ENCODE peak calls at places on chromosomes 16 and 17, in nine cellular contexts. T is stomach, Q is body of pancreas, R is HCT116, E is lower lobe of right lung, H is fibroblast of the aortic adventitia, Y is cardiac muscle cell, B is AG09309, L is astrocyte. N is an unnamed sample.

GRCh38 chr16:57785924-57786323 is 16.4 kb downstream of the KIFC3 start:
- DNase-seq in Y (no peak), L (no peak), B (no peak), Q (no peak), E (no peak), H (no peak), R (no peak), T (no peak), N (no peak)

GRCh38 chr17:48747445-48748363 is 19.2 kb upstream of the HOXB13 start:
- DNase-seq in Y (no peak), H (no peak), T (no peak), R (no peak), B (no peak), L (no peak), E (no peak), Q (no peak), N (no peak)

GRCh38 chr16:27444470-27444869 is 42.5 kb downstream of the IL21R start:
- DNase-seq in E (peak), T (no peak), Y (no peak), Q (no peak), L (no peak), H (no peak), B (no peak), R (no peak), N (no peak)

GRCh38 chr16:79723583-79724168 is 123.1 kb upstream of the MAF start:
- DNase-seq in E (no peak), Q (peak), R (no peak), H (no peak), B (no peak), Y (no peak), L (no peak), T (peak), N (no peak)

GRCh38 chr17:15931394-15931793 is 13.5 kb upstream of the ADORA2B start:
- DNase-seq in R (no peak), E (no peak), T (no peak), H (no peak), Y (peak), B (no peak), L (no peak), Q (no peak), N (no peak)

GRCh38 chr16:81458149-81458669 is 13.6 kb downstream of the CMIP start:
- DNase-seq in H (no peak), L (no peak), Y (no peak), R (no peak), E (no peak), Q (no peak), T (no peak), B (no peak), N (no peak)

GRCh38 chr16:79176987-79177386 is 423.6 kb downstream of the MAF start:
- DNase-seq in E (no peak), H (no peak), R (no peak), T (no peak), Q (no peak), B (no peak), L (no peak), Y (no peak), N (no peak)

GRCh38 chr16:27828671-27829070 is 234.8 kb downstream of the GSG1L start:
- DNase-seq in H (no peak), E (no peak), T (no peak), R (no peak), Y (no peak), B (no peak), L (no peak), Q (no peak), N (no peak)

GRCh38 chr16:60605176-60605575 is 1431.1 kb downstream of the CDH8 start:
- DNase-seq in Q (no peak), B (no peak), T (no peak), Y (no peak), E (no peak), L (no peak), R (no peak), H (no peak), N (no peak)

GRCh38 chr17:30454635-30455034 is 22.6 kb upstream of the GOSR1 start:
- DNase-seq in Q (no peak), L (no peak), Y (no peak), T (no peak), E (no peak), B (no peak), R (no peak), H (no peak), N (no peak)

DNA sequence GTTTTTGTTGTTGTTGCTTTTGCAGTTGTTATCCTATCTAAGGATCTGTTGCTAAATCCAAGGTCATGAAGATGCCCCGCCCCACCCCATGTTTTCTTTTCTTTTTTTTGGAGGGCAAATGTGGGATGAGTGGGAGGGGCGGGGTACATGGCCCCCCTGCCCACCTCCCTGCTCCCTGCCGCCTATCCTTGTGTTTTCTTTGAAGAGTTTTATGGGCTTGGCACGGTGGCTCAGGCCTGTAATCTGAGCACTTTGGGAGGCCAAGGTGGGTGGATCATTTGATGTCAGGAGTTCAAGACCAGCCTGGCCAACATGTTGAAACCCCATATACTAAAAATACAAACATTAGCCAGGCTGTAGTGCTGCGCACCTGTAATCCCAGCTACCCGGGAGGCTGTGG is 18.8 kb upstream of the GOSR1 start:
- DNase-seq in E (no peak), Q (no peak), B (no peak), Y (no peak), L (no peak), T (no peak), H (no peak), R (no peak), N (no peak)
- H3K4me3 ChIP-seq in E (no peak), Q (no peak), B (no peak), Y (no peak), L (no peak), T (no peak), H (no peak), R (no peak), N (no peak)

DNA sequence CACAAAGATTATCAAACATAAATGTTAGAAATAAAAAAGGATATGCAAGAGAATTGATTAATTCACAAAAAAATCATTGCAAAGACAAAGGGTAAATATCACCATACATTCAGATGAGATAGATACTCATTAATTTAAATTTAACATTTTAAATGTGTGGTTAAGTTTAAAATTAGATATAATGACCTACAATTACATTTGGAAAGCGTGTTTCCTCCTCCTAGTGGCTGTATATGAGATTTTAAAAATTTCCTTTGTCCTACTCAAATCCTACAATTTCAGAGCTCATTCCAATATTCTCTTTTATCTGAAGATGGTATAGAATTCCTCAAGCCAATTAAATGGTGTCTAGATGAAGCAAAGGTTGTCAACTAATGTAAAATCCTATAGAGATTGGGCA is 169.2 kb upstream of the CDH8 start:
- DNase-seq in T (no peak), L (no peak), Y (no peak), Q (no peak), E (no peak), B (no peak), R (no peak), H (no peak), N (no peak)
- TF ChIP-seq CTCF in T (no peak), L (no peak), Y (no peak), Q (no peak), E (no peak), B (no peak), R (no peak), H (no peak), N (no peak)

DNA sequence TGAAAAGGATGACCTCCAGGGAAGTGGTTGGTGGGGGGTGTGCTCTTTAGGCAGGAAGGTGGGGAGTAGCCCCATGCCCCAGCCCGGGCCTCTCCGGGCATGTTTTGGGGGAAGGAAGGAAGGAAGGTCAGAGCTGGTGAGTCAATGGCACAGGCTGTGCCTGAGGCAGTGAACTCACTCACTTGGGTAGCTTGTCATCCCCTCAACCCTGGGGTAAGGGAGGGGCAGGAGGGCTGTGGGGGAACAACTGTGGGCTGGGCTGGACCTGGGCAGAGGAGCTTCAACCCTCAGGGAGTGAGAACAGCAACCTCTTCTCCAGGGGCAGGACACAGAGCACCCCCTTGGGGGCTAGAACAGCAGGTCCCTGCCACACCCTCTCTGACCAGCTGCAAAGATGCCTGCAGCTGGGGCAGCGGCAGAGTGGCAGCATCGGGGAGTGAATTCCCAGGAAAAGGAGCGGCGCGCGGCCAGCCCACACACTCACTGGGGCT is 6.3 kb downstream of the CSF3 start:
- DNase-seq in L (peak), T (no peak), R (no peak), E (no peak), B (peak), Q (no peak), H (peak), Y (no peak), N (no peak)
- H3K4me3 ChIP-seq in L (no peak), T (no peak), R (no peak), E (no peak), B (no peak), Q (no peak), H (no peak), Y (no peak), N (no peak)

GRCh38 chr16:228917-229730 is at the start of gene LUC7L:
- DNase-seq in Q (peak), E (peak), R (peak), H (peak), L (peak), Y (peak), T (peak), B (peak), N (no peak)
- TF ChIP-seq CTCF in Q (no peak), E (no peak), R (no peak), H (no peak), L (no peak), Y (no peak), T (no peak), B (no peak), N (no peak)

GRCh38 chr16:1924095-1924494 is 5.9 kb upstream of the HS3ST6 start:
- DNase-seq in T (no peak), R (no peak), Q (no peak), L (no peak), E (no peak), Y (no peak), H (no peak), B (no peak), N (no peak)

GRCh38 chr16:1920727-1921155 is 2.5 kb upstream of the HS3ST6 start:
- DNase-seq in H (no peak), Y (peak), Q (peak), T (peak), B (no peak), R (no peak), L (no peak), E (no peak), N (no peak)

GRCh38 chr16:1922357-1922756 is 4.1 kb upstream of the HS3ST6 start:
- DNase-seq in Y (no peak), T (no peak), E (no peak), B (no peak), Q (no peak), L (no peak), H (no peak), R (no peak), N (no peak)

GRCh38 chr16:1926223-1926718 is 8.1 kb upstream of the HS3ST6 start:
- DNase-seq in R (no peak), B (no peak), T (no peak), E (no peak), Y (peak), H (no peak), Q (no peak), L (no peak), N (no peak)

DNA sequence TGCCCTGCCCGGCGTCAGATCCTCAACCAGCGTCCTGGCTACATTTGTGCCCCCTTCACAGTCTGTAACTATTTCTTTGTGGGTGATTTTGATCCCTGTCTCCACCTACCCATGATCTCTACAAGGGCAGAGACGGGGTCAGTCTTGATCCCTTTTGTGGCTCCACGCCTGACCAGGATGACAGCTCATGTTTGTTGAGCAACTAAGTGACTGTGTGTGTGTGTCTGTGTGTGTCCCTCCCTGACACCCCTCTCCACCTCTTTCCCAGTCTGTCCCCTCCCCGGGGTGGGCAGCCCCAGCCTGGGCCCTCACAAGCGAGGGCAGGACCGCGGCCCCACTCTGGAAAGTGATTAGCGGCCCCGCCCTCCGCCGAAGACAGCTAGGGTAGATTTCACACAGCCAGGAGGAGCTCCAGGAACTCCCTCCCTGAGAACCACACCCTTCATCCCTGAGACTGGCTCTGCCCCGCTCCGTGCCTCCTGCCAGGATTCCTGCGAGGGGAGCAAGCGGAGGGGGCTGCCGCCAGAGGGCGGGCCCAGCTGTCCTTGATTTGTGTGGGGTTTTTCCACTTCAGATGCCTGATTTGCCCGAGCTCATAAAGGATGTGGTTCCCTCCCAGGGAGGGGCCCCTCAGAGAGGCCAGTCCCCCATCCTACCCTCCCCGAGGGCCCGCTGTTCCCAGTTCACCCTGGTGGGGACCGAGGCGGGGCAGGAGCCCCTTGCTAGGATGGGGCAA is 5.3 kb upstream of the HS3ST6 start:
- DNase-seq in Q (no peak), T (no peak), H (peak), E (no peak), L (no peak), Y (peak), B (no peak), R (peak), N (no peak)
- H3K4me3 ChIP-seq in Q (no peak), T (no peak), H (no peak), E (no peak), L (no peak), Y (no peak), B (no peak), R (peak), N (no peak)

DNA sequence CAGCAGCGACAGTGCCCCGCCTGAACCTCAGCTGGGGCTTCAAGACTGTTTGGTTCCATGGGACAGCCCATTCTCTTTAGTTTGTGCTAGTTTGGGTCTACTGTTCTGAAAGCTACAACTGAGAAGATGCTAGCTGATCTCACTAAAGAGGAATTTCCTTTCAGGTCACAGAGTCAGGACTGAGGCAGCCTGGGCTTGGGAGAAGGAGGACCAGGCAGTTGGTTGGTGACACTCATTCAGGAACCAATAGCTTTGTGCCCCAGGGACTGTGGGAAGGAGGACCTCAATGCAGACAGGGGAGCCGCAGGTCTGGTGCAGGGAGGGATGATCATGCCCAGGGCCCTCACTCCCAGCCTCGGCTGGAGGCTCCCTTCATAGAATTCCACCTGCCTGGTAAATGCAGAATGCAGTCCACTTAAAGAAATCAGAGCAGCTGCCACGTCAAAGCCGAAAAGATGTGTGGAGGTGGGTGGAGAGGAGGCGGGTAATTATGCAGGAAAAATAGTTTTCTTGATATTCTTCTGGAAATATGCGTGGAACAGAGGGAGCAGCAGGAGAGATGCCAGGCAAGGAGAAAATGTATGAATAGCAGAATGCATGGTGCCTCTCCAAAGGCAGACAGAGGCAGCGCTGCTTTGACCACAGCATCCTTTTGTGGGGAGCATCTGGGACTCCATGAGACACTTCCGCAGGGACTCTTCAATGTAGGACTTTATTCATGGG is 32.6 kb upstream of the ZFP90 start:
- DNase-seq in E (peak), Q (no peak), Y (no peak), R (no peak), T (no peak), H (no peak), L (no peak), B (no peak), N (no peak)
- TF ChIP-seq CTCF in E (no peak), Q (no peak), Y (no peak), R (no peak), T (no peak), H (no peak), L (no peak), B (no peak), N (no peak)

N was measured in AG04449.